ENCODE peak calls at places on chromosome 14, in ten cellular contexts. R is mammary epithelial cell, F is PC-3, H is fibroblast of mammary gland, Y is AG04450, C is AG10803, O is spleen, Z is thyroid gland, T is stomach, A is nephron progenitor cell. B is an unnamed sample.

GRCh38 chr14:75449703-75450102 is 21.9 kb downstream of the JDP2 start:
- DNase-seq in R (no peak), F (no peak), H (no peak), Y (no peak), C (no peak), O (no peak), Z (no peak), T (no peak), A (no peak), B (no peak)

GRCh38 chr14:99707921-99708320 is 23.8 kb downstream of the CYP46A1 start:
- DNase-seq in R (no peak), F (no peak), H (no peak), Y (no peak), C (no peak), O (no peak), Z (no peak), T (no peak), A (no peak), B (no peak)

GRCh38 chr14:84453541-84453940 is 1076.4 kb upstream of the FLRT2 start:
- DNase-seq in R (no peak), F (no peak), H (peak), Y (no peak), C (peak), O (no peak), Z (no peak), T (no peak), A (no peak), B (no peak)

GRCh38 chr14:36217732-36218131 is 41.2 kb upstream of the PTCSC3 start:
- DNase-seq in R (peak), F (peak), H (peak), Y (no peak), C (no peak), O (no peak), Z (peak), T (peak), A (no peak), B (no peak)

GRCh38 chr14:55951366-55952206 is 166.6 kb upstream of the PELI2 start:
- DNase-seq in R (no peak), F (no peak), H (no peak), Y (no peak), C (no peak), O (no peak), Z (no peak), T (no peak), A (no peak), B (no peak)

GRCh38 chr14:71266994-71267636 is 359.9 kb downstream of the PCNX1 start:
- DNase-seq in R (peak), F (peak), H (peak), Y (no peak), C (peak), O (no peak), Z (no peak), T (no peak), A (no peak), B (no peak)

GRCh38 chr14:95597784-95598204 is 62.9 kb downstream of the GLRX5 start:
- DNase-seq in R (peak), F (no peak), H (peak), Y (no peak), C (peak), O (no peak), Z (peak), T (no peak), A (peak), B (peak)

GRCh38 chr14:100665518-100666032 is 61.1 kb upstream of the DLK1 start:
- DNase-seq in R (peak), F (peak), H (peak), Y (no peak), C (peak), O (no peak), Z (no peak), T (no peak), A (no peak), B (no peak)

GRCh38 chr14:64594438-64594837 is 44.7 kb downstream of the PPP1R36 start:
- DNase-seq in R (no peak), F (no peak), H (no peak), Y (no peak), C (no peak), O (no peak), Z (no peak), T (no peak), A (no peak), B (no peak)

GRCh38 chr14:30257946-30258661 is 300.9 kb upstream of the G2E3 start:
- DNase-seq in R (no peak), F (no peak), H (no peak), Y (no peak), C (no peak), O (no peak), Z (no peak), T (no peak), A (no peak), B (no peak)

DNA sequence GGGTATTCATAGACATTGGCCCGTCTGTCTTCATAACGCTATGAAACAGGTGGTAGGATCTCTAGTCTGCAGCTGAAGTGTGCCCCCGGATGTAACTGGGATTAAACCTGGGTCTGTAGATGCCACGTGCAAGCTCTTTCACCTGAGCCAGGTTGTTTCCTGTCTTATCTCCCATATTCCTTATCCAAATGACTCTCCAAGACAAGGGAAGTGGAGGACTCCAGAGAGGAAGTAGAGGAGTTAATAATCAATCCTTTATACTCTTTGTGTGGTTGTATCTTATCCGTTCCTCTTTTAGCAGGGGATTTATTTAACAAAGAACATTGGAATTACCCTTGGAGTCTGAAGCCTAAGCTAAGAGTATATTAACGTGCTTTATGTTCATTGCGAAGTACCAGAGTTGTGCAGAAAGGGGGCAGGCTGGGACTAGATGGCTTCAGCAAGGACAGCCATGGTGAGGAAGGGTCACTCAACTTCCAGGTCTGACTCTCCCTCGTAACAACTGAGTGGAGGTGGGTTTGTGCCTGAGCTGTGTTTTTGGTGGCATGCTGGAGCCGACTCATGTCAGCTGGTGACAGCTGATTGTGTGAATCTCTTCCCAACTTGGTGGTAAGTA is 82.9 kb downstream of the RIN3 start:
- DNase-seq in R (no peak), F (no peak), H (no peak), Y (no peak), C (no peak), O (no peak), Z (no peak), T (no peak), A (no peak), B (no peak)
- TF ChIP-seq CTCF in R (no peak), F (no peak), H (peak), Y (peak), C (no peak), O (no peak), Z (no peak), T (no peak), A (no peak), B (no peak)

DNA sequence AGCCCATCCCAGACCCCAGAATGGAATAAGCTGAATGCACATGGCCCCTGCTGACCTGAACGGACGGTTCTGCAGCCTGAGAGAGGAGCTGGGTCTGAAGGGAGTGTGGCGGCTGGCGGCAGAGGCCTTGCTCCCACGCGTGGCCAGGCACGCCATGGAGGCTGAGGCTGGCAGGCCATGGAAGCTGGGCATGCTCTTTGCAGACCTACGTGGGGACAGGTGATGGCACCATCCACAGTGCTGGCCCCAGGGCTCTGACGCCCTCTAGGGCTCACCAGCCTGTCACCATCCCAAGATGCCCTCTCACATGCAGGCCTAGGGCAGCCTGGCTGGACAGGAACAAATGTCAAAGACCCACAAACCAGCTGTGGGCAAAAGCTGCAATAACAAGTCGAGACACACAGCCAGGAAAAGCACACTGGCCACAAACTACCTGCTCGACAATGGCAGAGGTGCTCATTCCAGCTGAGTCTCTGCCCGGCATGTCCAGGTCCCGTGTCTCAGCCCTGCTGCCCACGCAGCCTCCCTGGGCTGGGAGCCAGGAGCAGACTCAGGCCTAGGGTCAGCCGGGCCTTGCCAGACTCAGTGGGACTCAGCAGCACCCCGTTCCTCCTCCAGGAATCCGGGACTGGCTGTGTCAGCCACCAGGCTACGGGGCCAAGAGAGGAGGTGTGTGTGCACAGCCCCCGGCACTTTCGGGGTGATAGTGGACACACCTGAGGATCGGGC is 19.7 kb downstream of the BTBD6 start:
- DNase-seq in R (peak), F (peak), H (peak), Y (no peak), C (no peak), O (no peak), Z (no peak), T (no peak), A (no peak), B (no peak)
- TF ChIP-seq CTCF in R (peak), F (peak), H (no peak), Y (no peak), C (no peak), O (no peak), Z (no peak), T (no peak), A (no peak), B (no peak)

GRCh38 chr14:92207928-92208265 is 86.1 kb downstream of the CPSF2 start:
- DNase-seq in R (no peak), F (no peak), H (no peak), Y (no peak), C (no peak), O (no peak), Z (no peak), T (no peak), A (no peak), B (no peak)

GRCh38 chr14:92207012-92207927 is 85.5 kb downstream of the CPSF2 start:
- DNase-seq in R (no peak), F (no peak), H (no peak), Y (no peak), C (no peak), O (no peak), Z (no peak), T (no peak), A (no peak), B (no peak)

GRCh38 chr14:92204792-92205191 is 83.0 kb downstream of the CPSF2 start:
- DNase-seq in R (no peak), F (no peak), H (no peak), Y (no peak), C (no peak), O (no peak), Z (no peak), T (no peak), A (no peak), B (no peak)

DNA sequence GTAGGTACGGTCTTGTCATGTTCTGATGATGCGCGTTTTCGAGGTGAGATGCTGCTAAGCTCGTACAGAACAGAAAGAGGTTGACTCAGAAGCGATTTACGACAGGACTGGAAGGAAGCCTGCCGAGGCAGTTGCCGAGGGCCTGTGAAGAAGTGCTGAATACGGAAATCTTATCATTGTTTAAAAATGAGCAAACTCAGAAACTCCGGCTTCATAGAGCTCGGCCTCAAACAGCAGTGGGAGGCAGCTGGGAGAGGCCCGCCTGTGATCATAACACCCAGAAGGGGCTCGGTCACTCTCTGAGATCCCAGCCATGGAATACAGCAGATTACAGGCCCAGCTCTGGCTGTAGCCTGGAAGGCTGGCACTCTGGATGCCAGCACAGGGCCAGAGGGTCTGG is 87.4 kb downstream of the CPSF2 start:
- DNase-seq in R (no peak), F (no peak), H (peak), Y (no peak), C (no peak), O (no peak), Z (no peak), T (no peak), A (no peak), B (no peak)
- TF ChIP-seq CTCF in R (no peak), F (no peak), H (no peak), Y (no peak), C (no peak), O (no peak), Z (no peak), T (no peak), A (no peak), B (no peak)

GRCh38 chr14:25833341-25834121 is 764.3 kb downstream of the NOVA1 start:
- DNase-seq in R (no peak), F (peak), H (peak), Y (no peak), C (no peak), O (no peak), Z (peak), T (peak), A (peak), B (peak)
- TF ChIP-seq CTCF in R (no peak), F (peak), H (peak), Y (no peak), C (no peak), O (no peak), Z (no peak), T (peak), A (peak), B (peak)

DNA sequence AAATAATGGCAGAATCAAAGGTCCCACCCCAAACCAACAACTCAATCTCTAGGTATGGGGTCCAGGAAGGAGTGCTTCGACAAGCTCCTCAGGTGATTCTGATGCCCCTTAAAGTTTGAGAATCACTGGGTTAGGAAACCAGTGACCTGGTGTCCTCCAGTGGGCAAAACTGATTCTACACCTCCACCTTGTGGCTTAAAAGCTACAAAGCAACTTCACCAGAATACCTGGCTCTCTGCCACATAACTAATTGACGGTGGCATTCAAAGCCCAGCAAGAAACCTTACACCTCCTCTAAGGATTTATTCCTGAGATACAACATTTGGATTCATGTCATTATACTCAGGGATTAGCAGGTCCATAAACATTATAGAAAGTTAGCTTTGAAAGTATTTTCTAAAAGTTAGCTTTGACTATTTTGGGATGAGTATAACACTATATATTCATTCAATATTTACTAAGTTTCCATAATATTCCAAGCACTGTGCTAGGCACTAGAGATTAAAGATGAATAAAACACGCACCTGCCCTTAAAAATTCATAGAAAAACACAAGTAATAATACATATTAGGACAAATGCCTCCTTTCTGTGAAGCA is 45.4 kb downstream of the DCAF5 start:
- DNase-seq in R (peak), F (peak), H (peak), Y (peak), C (peak), O (no peak), Z (peak), T (peak), A (peak), B (no peak)
- TF ChIP-seq CTCF in R (peak), F (peak), H (peak), Y (peak), C (peak), O (peak), Z (peak), T (peak), A (peak), B (peak)

GRCh38 chr14:51651388-51652167 is at the start of gene FRMD6:
- DNase-seq in R (peak), F (peak), H (peak), Y (peak), C (peak), O (peak), Z (peak), T (peak), A (peak), B (peak)

GRCh38 chr14:51652168-51653095 is 722 bp downstream of the FRMD6 start:
- DNase-seq in R (no peak), F (peak), H (no peak), Y (no peak), C (no peak), O (peak), Z (peak), T (peak), A (no peak), B (no peak)

GRCh38 chr14:51654549-51654879 is 2.8 kb downstream of the FRMD6 start:
- DNase-seq in R (no peak), F (no peak), H (peak), Y (no peak), C (no peak), O (no peak), Z (no peak), T (no peak), A (no peak), B (no peak)

GRCh38 chr14:51653855-51654548 is 2.3 kb downstream of the FRMD6 start:
- DNase-seq in R (no peak), F (no peak), H (peak), Y (no peak), C (no peak), O (no peak), Z (no peak), T (no peak), A (no peak), B (no peak)

GRCh38 chr14:51653096-51653814 is 1.5 kb downstream of the FRMD6 start:
- DNase-seq in R (peak), F (peak), H (peak), Y (no peak), C (peak), O (no peak), Z (no peak), T (no peak), A (no peak), B (no peak)
- TF ChIP-seq CTCF in R (peak), F (peak), H (peak), Y (peak), C (peak), O (no peak), Z (no peak), T (no peak), A (no peak), B (peak)

GRCh38 chr14:106087855-106088254 is 561.5 kb downstream of the TMEM121 start:
- DNase-seq in R (no peak), F (no peak), H (no peak), Y (no peak), C (no peak), O (no peak), Z (no peak), T (no peak), A (no peak), B (no peak)
- TF ChIP-seq CTCF in R (no peak), F (no peak), H (no peak), Y (no peak), C (no peak), O (no peak), Z (no peak), T (no peak), A (no peak), B (no peak)

DNA sequence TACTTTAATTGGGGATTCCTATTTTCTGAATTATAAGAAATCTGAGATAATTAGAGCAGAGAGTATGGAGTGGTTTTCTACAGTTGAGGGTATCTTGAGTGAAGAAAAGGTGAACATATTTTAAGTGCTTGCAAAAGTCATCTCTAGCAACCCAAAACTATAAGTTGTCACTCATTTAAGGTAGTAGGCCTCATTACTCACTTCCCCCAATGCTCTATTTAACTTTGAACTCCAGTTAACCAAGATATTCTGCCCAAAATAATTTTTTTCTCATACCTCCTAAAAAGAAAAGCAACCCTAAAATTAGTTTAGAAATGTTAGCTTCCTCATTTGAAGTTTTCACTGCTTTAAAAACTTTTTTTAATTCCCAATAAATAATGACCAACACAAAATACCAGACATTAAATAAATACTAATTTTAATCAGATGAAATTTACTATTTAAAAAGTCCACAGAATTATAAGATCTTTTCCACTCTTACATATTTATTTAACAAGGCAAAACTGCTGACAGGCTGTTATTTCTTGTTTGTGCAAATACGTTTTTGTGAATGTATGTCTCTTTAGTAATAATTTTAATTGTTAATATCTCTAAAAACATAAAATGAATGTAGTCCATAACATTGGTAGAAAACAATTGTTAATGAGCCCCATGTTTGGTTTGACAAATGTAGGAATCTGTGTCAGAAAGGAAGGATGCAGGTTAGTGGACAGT is 47.8 kb downstream of the VRK1 start:
- DNase-seq in R (no peak), F (no peak), H (no peak), Y (no peak), C (no peak), O (no peak), Z (no peak), T (no peak), A (no peak), B (no peak)
- TF ChIP-seq CTCF in R (no peak), F (no peak), H (no peak), Y (no peak), C (no peak), O (no peak), Z (no peak), T (no peak), A (no peak), B (no peak)

GRCh38 chr14:20866963-20867362 is 24.2 kb upstream of the RNASE3 start:
- DNase-seq in R (peak), F (peak), H (peak), Y (no peak), C (no peak), O (no peak), Z (peak), T (no peak), A (peak), B (no peak)
- TF ChIP-seq CTCF in R (peak), F (peak), H (peak), Y (peak), C (peak), O (peak), Z (no peak), T (no peak), A (peak), B (peak)